ENCODE peak calls at places on chromosomes 3 and 15, in ten cellular contexts. W is CD4-positive, alpha-beta memory T cell; Y is HS-5; D is T-helper 2 cell; J is Daoy; L is GM20000; Q is Peyer's patch; I is neural progenitor cell; C is cardiac muscle cell; B is ELR. F is an unnamed sample.

GRCh38 chr3:136869282-136869681 is 7.3 kb downstream of the NCK1 start:
- DNase-seq in W (no peak), Y (no peak), D (no peak), J (no peak), L (no peak), Q (no peak), I (no peak), C (no peak), B (no peak), F (no peak)

GRCh38 chr3:61936344-61936937 is 375.1 kb downstream of the PTPRG start:
- DNase-seq in W (no peak), Y (no peak), D (no peak), J (peak; percentile 18), L (peak; percentile 19), Q (peak; percentile 52), I (peak; percentile 55), C (peak; percentile 50), B (peak; percentile 54), F (no peak)

GRCh38 chr15:96053039-96054021 is 277.2 kb upstream of the NR2F2 start:
- DNase-seq in W (no peak), Y (no peak), D (no peak), J (no peak), L (no peak), Q (no peak), I (peak; percentile 67), C (peak; percentile 47), B (no peak), F (no peak)

GRCh38 chr3:24023249-24023648 is 78.2 kb downstream of the NR1D2 start:
- DNase-seq in W (no peak), Y (no peak), D (no peak), J (no peak), L (no peak), Q (no peak), I (no peak), C (no peak), B (no peak), F (no peak)

GRCh38 chr15:28075482-28076029 is 23.6 kb downstream of the OCA2 start:
- DNase-seq in W (no peak), Y (no peak), D (no peak), J (no peak), L (no peak), Q (no peak), I (no peak), C (no peak), B (no peak), F (no peak)

GRCh38 chr3:100563652-100564215 is 45.7 kb upstream of the ADGRG7 start:
- DNase-seq in W (no peak), Y (no peak), D (no peak), J (no peak), L (no peak), Q (no peak), I (no peak), C (no peak), B (no peak), F (no peak)

GRCh38 chr3:50251220-50251619 is 15.2 kb downstream of the GNAI2 start:
- DNase-seq in W (no peak), Y (no peak), D (no peak), J (peak; percentile 84), L (no peak), Q (peak; percentile 66), I (no peak), C (peak; percentile 73), B (peak; percentile 98), F (peak; percentile 74)

GRCh38 chr3:62051506-62051905 is 321.8 kb downstream of the FEZF2 start:
- DNase-seq in W (no peak), Y (no peak), D (no peak), J (peak; percentile 15), L (no peak), Q (peak; percentile 71), I (peak; percentile 37), C (peak; percentile 42), B (peak; percentile 61), F (no peak)

GRCh38 chr15:68154923-68155559 is 50.1 kb downstream of the CALML4 start:
- DNase-seq in W (peak; percentile 10), Y (no peak), D (no peak), J (peak; percentile 28), L (peak; percentile 18), Q (peak; percentile 77), I (peak; percentile 76), C (peak; percentile 82), B (peak; percentile 69), F (peak; percentile 31)

GRCh38 chr15:85865070-85865684 is 70.5 kb upstream of the KLHL25 start:
- DNase-seq in W (no peak), Y (no peak), D (no peak), J (peak; percentile 30), L (peak; percentile 19), Q (no peak), I (peak; percentile 91), C (peak; percentile 66), B (peak; percentile 56), F (no peak)

F was measured in kidney epithelial cell.